ENCODE peak calls at places on chromosome 2, in eight cellular contexts. V, D, U, H, K, A, Q and O are unnamed samples.

GRCh38 chr2:72116081-72116533 is 31.6 kb downstream of the CYP26B1 start:
- DNase-seq in V (no peak), D (no peak), U (no peak), H (no peak), K (no peak), A (no peak), Q (no peak), O (no peak)

GRCh38 chr2:47309952-47310800 is 92.8 kb upstream of the MSH2 start:
- DNase-seq in V (peak; percentile 71), D (no peak), U (peak; percentile 59), H (no peak), K (peak; percentile 84), A (no peak), Q (no peak), O (no peak)

GRCh38 chr2:134351899-134352298 is 98.0 kb downstream of the MGAT5 start:
- DNase-seq in V (no peak), D (no peak), U (no peak), H (no peak), K (no peak), A (no peak), Q (no peak), O (no peak)

GRCh38 chr2:68855550-68855949 is 15.6 kb downstream of the BMP10 start:
- DNase-seq in V (no peak), D (no peak), U (no peak), H (no peak), K (no peak), A (no peak), Q (no peak), O (no peak)

GRCh38 chr2:203893386-203893785 is 25.8 kb downstream of the CTLA4 start:
- DNase-seq in V (no peak), D (no peak), U (no peak), H (no peak), K (no peak), A (no peak), Q (no peak), O (no peak)

GRCh38 chr2:120566331-120567035 is 169.2 kb upstream of the GLI2 start:
- DNase-seq in V (peak; percentile 93), D (no peak), U (peak; percentile 96), H (peak; percentile 96), K (no peak), A (no peak), Q (no peak), O (peak; percentile 85)

GRCh38 chr2:47456851-47457250 is 53.9 kb downstream of the MSH2 start:
- DNase-seq in V (no peak), D (no peak), U (no peak), H (no peak), K (no peak), A (no peak), Q (no peak), O (no peak)

GRCh38 chr2:36069083-36069482 is 286.5 kb upstream of the CRIM1 start:
- DNase-seq in V (no peak), D (no peak), U (no peak), H (no peak), K (no peak), A (no peak), Q (no peak), O (no peak)

GRCh38 chr2:79982445-79982844 is 322.1 kb downstream of the LRRTM1 start:
- DNase-seq in V (no peak), D (no peak), U (no peak), H (no peak), K (peak; percentile 21), A (peak; percentile 5), Q (no peak), O (no peak)

GRCh38 chr2:240213226-240213475 is 72.7 kb upstream of the OTOS start:
- DNase-seq in V (no peak), D (no peak), U (no peak), H (no peak), K (no peak), A (no peak), Q (no peak), O (no peak)

GRCh38 chr2:16067037-16067406 is 126.7 kb downstream of the MYCN start:
- DNase-seq in V (no peak), D (no peak), U (no peak), H (no peak), K (no peak), A (no peak), Q (no peak), O (no peak)

GRCh38 chr2:207107120-207107519 is 58.6 kb downstream of the KLF7 start:
- DNase-seq in V (no peak), D (no peak), U (no peak), H (no peak), K (no peak), A (no peak), Q (no peak), O (no peak)

GRCh38 chr2:62196278-62196901 is 475 bp downstream of the B3GNT2 start:
- DNase-seq in V (no peak), D (peak; percentile 75), U (no peak), H (no peak), K (peak; percentile 75), A (peak; percentile 46), Q (no peak), O (peak; percentile 63)

GRCh38 chr2:219551412-219551811 is 7.6 kb downstream of the TMEM198 start:
- DNase-seq in V (peak; percentile 34), D (no peak), U (peak; percentile 23), H (no peak), K (peak; percentile 66), A (peak; percentile 23), Q (peak; percentile 63), O (no peak)

GRCh38 chr2:159155315-159155714 is 131.2 kb downstream of the WDSUB1 start:
- DNase-seq in V (no peak), D (no peak), U (no peak), H (no peak), K (peak; percentile 56), A (peak; percentile 64), Q (no peak), O (peak; percentile 65)

GRCh38 chr2:30259827-30260679 is 28.7 kb downstream of the LBH start:
- DNase-seq in V (no peak), D (no peak), U (no peak), H (no peak), K (no peak), A (no peak), Q (no peak), O (no peak)

GRCh38 chr2:172710584-172711024 is 25.0 kb upstream of the RAPGEF4 start:
- DNase-seq in V (peak; percentile 86), D (peak; percentile 53), U (peak; percentile 91), H (no peak), K (peak; percentile 65), A (peak; percentile 84), Q (peak; percentile 77), O (no peak)

GRCh38 chr2:233338046-233338445 is 16.2 kb upstream of the DGKD start:
- DNase-seq in V (no peak), D (no peak), U (no peak), H (no peak), K (no peak), A (no peak), Q (no peak), O (no peak)

GRCh38 chr2:220891405-220891804 is 680.7 kb downstream of the EPHA4 start:
- DNase-seq in V (peak; percentile 77), D (no peak), U (peak; percentile 84), H (no peak), K (peak; percentile 64), A (peak; percentile 91), Q (peak; percentile 93), O (no peak)

GRCh38 chr2:231470246-231470900 is 6.1 kb upstream of the NCL start:
- DNase-seq in V (no peak), D (no peak), U (no peak), H (no peak), K (no peak), A (no peak), Q (no peak), O (no peak)

GRCh38 chr2:48411030-48411429 is 118.9 kb upstream of the STON1 start:
- DNase-seq in V (no peak), D (no peak), U (no peak), H (no peak), K (no peak), A (no peak), Q (no peak), O (no peak)

GRCh38 chr2:101731221-101732054 is 33.9 kb downstream of the MAP4K4 start:
- DNase-seq in V (no peak), D (no peak), U (no peak), H (no peak), K (no peak), A (no peak), Q (no peak), O (no peak)

GRCh38 chr2:105114551-105114950 is 76.7 kb downstream of the MRPS9 start:
- DNase-seq in V (peak; percentile 70), D (peak; percentile 23), U (peak; percentile 73), H (no peak), K (peak; percentile 72), A (peak; percentile 71), Q (peak; percentile 63), O (no peak)

GRCh38 chr2:47016172-47016913 is 100.7 kb upstream of the MCFD2 start:
- DNase-seq in V (peak; percentile 97), D (no peak), U (peak; percentile 95), H (no peak), K (peak; percentile 60), A (peak; percentile 79), Q (peak; percentile 88), O (no peak)